ENCODE peak calls at places on chromosomes 12 and 14, in seven cellular contexts. V is K562, Y is HCT116, W is SK-N-SH, X is GM12878, U is HepG2, H is H1. J is an unnamed sample.

GRCh38 chr12:65339161-65339560 is 60.7 kb downstream of the MSRB3 start:
- DNase-seq in V (no peak), H (no peak), X (no peak), U (no peak), W (no peak), Y (no peak), J (peak)

GRCh38 chr12:62469704-62470103 is 3.1 kb downstream of the MON2 start:
- DNase-seq in Y (no peak), V (no peak), H (no peak), U (no peak), W (no peak), X (no peak), J (no peak)

GRCh38 chr14:59500732-59501131 is 16.4 kb downstream of the JKAMP start:
- DNase-seq in W (no peak), H (no peak), U (no peak), X (no peak), Y (no peak), V (no peak), J (no peak)

GRCh38 chr14:26846388-26846787 is 248.6 kb upstream of the NOVA1 start:
- DNase-seq in H (no peak), W (no peak), V (peak), Y (no peak), X (no peak), U (no peak), J (no peak)

GRCh38 chr12:81329088-81329487 is 251.2 kb downstream of the ACSS3 start:
- DNase-seq in Y (no peak), H (peak), V (no peak), X (no peak), U (peak), W (no peak), J (peak)

GRCh38 chr12:70936414-70936813 is 15.9 kb upstream of the PTPRR start:
- DNase-seq in X (no peak), U (no peak), W (no peak), Y (no peak), H (no peak), V (no peak), J (no peak)

GRCh38 chr14:37597538-37598084 is 2.2 kb downstream of the TTC6 start:
- DNase-seq in W (no peak), X (no peak), V (no peak), Y (no peak), U (no peak), H (peak), J (peak)

GRCh38 chr14:104319489-104320241 is 181.3 kb downstream of the KIF26A start:
- DNase-seq in Y (no peak), U (no peak), X (no peak), W (no peak), H (peak), V (no peak), J (no peak)

GRCh38 chr12:130097798-130098255 is 64.4 kb upstream of the FZD10 start:
- DNase-seq in Y (no peak), H (no peak), W (no peak), X (no peak), V (peak), U (no peak), J (no peak)

GRCh38 chr12:39443704-39444234 is 849 bp upstream of the KIF21A start:
- DNase-seq in W (no peak), X (no peak), H (no peak), V (no peak), Y (no peak), U (peak), J (no peak)

GRCh38 chr14:55454264-55455151 is 14.1 kb upstream of the TBPL2 start:
- DNase-seq in V (peak), X (no peak), Y (peak), H (peak), W (peak), U (peak), J (no peak)

GRCh38 chr12:11797317-11797913 is 147.9 kb downstream of the ETV6 start:
- DNase-seq in U (peak), H (no peak), X (no peak), V (no peak), Y (no peak), W (no peak), J (no peak)

GRCh38 chr14:65179918-65180724 is 77.8 kb upstream of the MAX start:
- DNase-seq in H (no peak), U (no peak), V (no peak), X (peak), W (no peak), Y (peak), J (no peak)

GRCh38 chr12:53804429-53804828 is 52.6 kb upstream of the CISTR start:
- DNase-seq in Y (no peak), X (no peak), V (no peak), W (no peak), H (no peak), U (no peak), J (peak)

GRCh38 chr14:75258079-75258802 is 20.4 kb upstream of the FOS start:
- DNase-seq in W (no peak), Y (no peak), H (no peak), X (no peak), V (no peak), U (no peak), J (peak)

GRCh38 chr12:26278266-26278665 is 82.9 kb downstream of the SSPN start:
- DNase-seq in Y (no peak), U (no peak), H (no peak), W (no peak), V (no peak), X (no peak), J (no peak)

GRCh38 chr12:83318386-83318971 is 631.8 kb downstream of the TMTC2 start:
- DNase-seq in U (no peak), V (no peak), Y (no peak), H (no peak), X (no peak), W (no peak), J (no peak)

GRCh38 chr12:67651380-67651695 is 2.8 kb downstream of the DYRK2 start:
- DNase-seq in H (no peak), U (peak), W (peak), X (no peak), Y (no peak), V (no peak), J (peak)

GRCh38 chr12:118237908-118238307 is 102.0 kb downstream of the PEBP1 start:
- DNase-seq in V (no peak), H (no peak), U (no peak), Y (peak), X (no peak), W (no peak), J (peak)

GRCh38 chr14:34362625-34363251 is 99.3 kb downstream of the SPTSSA start:
- DNase-seq in X (no peak), U (no peak), Y (no peak), H (no peak), V (no peak), W (no peak), J (no peak)

GRCh38 chr14:104981699-104982541 is 3.7 kb upstream of the CLBA1 start:
- DNase-seq in Y (no peak), U (no peak), W (no peak), H (no peak), V (no peak), X (no peak), J (no peak)

GRCh38 chr12:131114331-131114730 is 160.6 kb downstream of the ADGRD1 start:
- DNase-seq in W (peak), V (no peak), H (no peak), Y (no peak), U (no peak), X (no peak), J (no peak)

GRCh38 chr12:6450869-6451347 is 934 bp upstream of the TAPBPL start:
- DNase-seq in W (no peak), H (no peak), U (no peak), V (no peak), X (no peak), Y (no peak), J (no peak)

GRCh38 chr14:104085032-104085888 is at the start of gene ASPG:
- DNase-seq in H (peak), V (peak), Y (no peak), X (no peak), U (no peak), W (peak), J (peak)

GRCh38 chr14:53971501-53971900 is 14.9 kb upstream of the BMP4 start:
- DNase-seq in X (no peak), V (no peak), H (no peak), Y (no peak), W (no peak), U (no peak), J (no peak)

GRCh38 chr12:87136330-87136976 is 880.3 kb upstream of the MGAT4C start:
- DNase-seq in V (no peak), W (no peak), X (no peak), Y (no peak), U (no peak), H (no peak), J (no peak)

GRCh38 chr12:27924350-27925140 is 48.0 kb downstream of the PTHLH start:
- DNase-seq in X (no peak), H (no peak), W (no peak), Y (no peak), V (no peak), U (no peak), J (no peak)

GRCh38 chr12:125280482-125281377 is 215.5 kb downstream of the AACS start:
- DNase-seq in V (peak), X (no peak), W (no peak), U (no peak), H (peak), Y (no peak), J (no peak)

GRCh38 chr14:50318031-50318626 is 6.0 kb downstream of the DMAC2L start:
- DNase-seq in X (no peak), H (no peak), V (peak), Y (peak), W (peak), U (peak), J (peak)

GRCh38 chr12:94650143-94651056 is at the start of gene TMCC3:
- DNase-seq in X (no peak), V (no peak), Y (no peak), U (no peak), H (peak), W (peak), J (peak)

GRCh38 chr14:28762949-28763313 is 3.7 kb upstream of the FOXG1 start:
- DNase-seq in X (no peak), V (no peak), U (no peak), Y (no peak), W (no peak), H (no peak), J (peak)
- TF ChIP-seq JUND in X (no peak), V (no peak), U (no peak), Y (no peak), W (no peak), H (no peak), J (no peak)

DNA sequence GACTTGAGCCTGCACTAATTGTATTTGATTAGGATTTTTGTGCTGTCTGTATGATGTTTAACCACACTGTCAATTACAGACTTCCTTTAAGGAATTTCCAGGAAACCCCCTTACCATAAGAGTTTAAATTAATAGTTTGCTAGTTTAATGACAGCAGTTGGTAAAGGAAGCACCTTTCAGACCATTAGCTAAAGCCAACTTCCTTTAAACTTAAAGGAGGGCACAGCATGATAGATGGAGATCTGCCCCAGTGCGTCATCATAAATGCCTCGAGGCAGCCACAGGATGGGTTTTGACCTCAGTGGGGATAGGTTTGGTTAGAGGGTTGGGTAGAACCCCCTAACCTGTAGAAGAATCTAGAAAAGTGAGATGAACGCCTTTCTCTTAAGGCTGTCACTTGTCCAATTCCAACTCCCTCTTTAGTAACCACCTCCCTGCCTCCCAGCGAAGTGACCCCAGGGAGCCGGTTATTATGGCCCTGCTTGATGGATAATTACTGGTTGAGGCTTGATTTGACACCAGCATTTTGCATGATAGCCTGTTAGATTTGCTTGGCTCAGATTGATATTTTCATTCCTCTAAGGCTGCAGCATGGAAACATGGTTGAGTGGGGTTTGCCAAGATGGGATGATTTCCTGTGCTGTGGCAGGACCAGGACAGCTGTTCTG is 62.6 kb downstream of the CHST11 start:
- DNase-seq in V (no peak), Y (no peak), X (no peak), U (no peak), H (no peak), W (no peak), J (no peak)
- TF ChIP-seq JUND in V (no peak), Y (no peak), X (no peak), U (no peak), H (no peak), W (no peak), J (no peak)

GRCh38 chr12:57128519-57129247 is 400 bp downstream of the LRP1 start:
- DNase-seq in X (no peak), V (no peak), W (peak), H (peak), Y (no peak), U (no peak), J (no peak)

GRCh38 chr12:57126561-57126960 is 1.7 kb upstream of the LRP1 start:
- DNase-seq in Y (no peak), U (no peak), H (no peak), X (no peak), W (no peak), V (peak), J (no peak)

GRCh38 chr12:57126061-57126460 is 2.2 kb upstream of the LRP1 start:
- DNase-seq in Y (no peak), U (no peak), W (no peak), V (no peak), H (no peak), X (no peak), J (no peak)

GRCh38 chr12:57127710-57128518 is at the start of gene LRP1:
- DNase-seq in Y (peak), H (peak), U (peak), X (no peak), W (peak), V (peak), J (peak)

DNA sequence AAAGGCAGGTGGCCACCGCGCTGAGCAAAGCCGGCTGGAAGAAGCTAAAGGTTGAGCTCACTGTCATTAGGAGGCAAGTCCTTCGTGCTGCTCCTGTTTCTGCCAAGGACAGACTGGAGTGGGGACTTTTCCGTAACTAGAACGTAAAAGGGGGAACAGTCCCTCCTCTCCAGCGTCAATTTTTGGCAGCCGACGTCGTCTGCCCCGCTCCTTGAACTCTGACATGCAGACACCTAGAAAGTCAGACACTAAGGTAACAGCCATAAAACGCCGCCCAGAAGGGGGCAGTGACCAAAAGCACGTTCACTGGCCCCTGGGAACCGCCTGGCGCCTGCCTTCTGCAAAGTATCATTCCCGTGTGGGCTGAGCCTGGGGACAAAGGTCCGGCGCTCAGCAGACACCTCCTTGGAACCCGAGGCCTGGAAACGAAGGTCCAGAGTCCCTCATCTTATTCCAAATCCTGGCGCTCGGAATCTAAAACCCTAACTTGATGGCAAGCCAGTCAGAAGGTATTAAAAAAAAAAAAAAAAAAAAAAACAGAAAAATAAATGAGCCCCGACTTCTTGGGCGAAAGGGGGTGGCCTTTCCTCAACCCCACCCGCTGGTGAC is 1.1 kb upstream of the LRP1 start:
- DNase-seq in Y (peak), W (peak), U (peak), H (peak), X (no peak), V (peak), J (peak)
- TF ChIP-seq JUND in Y (no peak), W (no peak), U (no peak), H (no peak), X (no peak), V (peak), J (no peak)

GRCh38 chr12:14537088-14537487 is 30.6 kb downstream of the PLBD1 start:
- DNase-seq in W (no peak), H (no peak), U (no peak), Y (no peak), V (no peak), X (no peak), J (no peak)

DNA sequence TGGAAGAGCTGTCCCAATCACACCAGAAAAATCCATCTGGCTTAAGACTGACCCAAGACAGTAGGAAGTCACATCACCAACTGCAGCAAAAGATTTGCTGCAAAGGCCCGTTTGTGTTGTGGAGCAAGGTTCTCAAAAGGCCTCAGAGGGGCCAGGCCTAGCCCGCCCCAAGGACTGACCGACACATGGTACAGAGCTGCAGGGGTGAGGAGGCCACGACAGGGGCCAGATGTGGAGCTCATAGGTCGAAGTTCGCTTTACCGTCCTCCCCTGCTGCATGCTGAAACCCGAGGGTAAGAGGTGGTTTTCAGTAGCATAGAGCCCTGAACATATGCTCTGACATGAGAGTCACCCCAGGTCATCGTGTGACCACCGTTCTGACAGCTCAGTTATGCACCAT is 35.5 kb downstream of the PLBD1 start:
- DNase-seq in W (no peak), H (no peak), X (no peak), U (no peak), V (no peak), Y (no peak), J (no peak)
- TF ChIP-seq JUND in W (no peak), H (no peak), X (no peak), U (no peak), V (no peak), Y (no peak), J (no peak)

DNA sequence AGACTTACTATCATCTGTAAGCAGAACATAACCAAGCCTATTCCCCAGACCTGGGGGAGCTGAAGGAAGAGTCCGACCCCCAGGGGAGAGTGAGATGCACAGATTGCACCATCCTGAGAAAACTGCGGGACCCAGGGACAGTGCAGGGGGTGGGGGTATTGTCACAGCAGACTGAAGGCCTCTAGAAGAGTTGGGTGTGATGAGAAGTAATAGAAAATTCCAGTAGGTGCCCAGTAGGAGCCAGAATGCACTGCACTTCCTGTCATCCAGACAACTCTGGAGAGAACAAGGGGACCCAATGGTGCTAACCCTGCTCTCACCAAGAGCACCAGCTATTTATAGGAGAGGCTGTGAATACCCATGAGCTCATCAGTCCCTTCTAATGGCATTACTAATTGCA is 190.1 kb downstream of the BCL11B start:
- DNase-seq in V (no peak), Y (no peak), X (no peak), U (no peak), H (peak), W (no peak), J (no peak)
- TF ChIP-seq JUND in V (no peak), Y (no peak), X (no peak), U (no peak), H (no peak), W (no peak), J (no peak)

DNA sequence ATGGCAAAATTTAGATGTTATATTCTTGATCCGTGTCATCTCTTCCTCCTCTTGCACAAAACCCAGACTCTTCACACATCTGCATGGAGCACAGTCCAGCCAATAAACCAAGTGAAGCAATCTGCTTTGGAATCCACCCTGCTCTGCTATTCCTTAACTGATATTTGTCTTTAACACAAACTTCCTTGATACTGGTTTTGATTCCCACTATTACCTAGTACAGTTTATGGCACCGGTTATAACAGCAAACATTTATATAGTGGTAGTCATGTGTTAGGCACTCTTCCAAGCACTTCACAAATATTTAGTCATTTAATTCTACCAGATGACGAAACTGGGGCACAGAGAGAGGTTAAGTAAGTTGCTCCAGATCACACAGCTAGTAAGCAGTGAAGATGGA is 12.5 kb downstream of the STYK1 start:
- DNase-seq in U (no peak), X (no peak), H (no peak), V (no peak), W (no peak), Y (no peak), J (no peak)
- TF ChIP-seq JUND in U (no peak), X (no peak), H (no peak), V (no peak), W (no peak), Y (no peak), J (no peak)

GRCh38 chr12:3141339-3142321 is 64.5 kb downstream of the TSPAN9 start:
- DNase-seq in V (no peak), W (no peak), U (no peak), X (no peak), H (peak), Y (no peak), J (peak)
- TF ChIP-seq JUND in V (no peak), W (no peak), U (no peak), X (no peak), H (no peak), Y (no peak), J (no peak)

DNA sequence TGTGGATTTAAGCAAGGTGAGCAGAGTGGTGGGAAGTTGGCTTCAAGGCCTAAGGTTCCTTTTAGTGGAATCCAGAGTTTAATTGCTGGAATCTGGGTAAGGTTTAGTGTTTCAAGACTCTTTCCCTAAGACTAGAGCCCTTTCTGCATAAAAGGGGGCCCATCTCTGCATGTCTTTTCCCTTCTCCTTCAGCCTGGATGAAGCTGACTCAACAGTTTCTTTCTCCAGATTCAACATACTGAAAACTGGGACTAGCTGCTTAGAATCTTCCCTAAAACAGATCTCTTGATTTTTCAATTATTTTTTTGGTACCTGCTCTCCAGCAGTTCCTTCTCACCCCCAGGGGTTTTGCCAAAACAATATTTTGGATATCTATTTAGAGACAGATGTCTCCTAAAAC is 34.0 kb downstream of the SLC4A8 start:
- DNase-seq in Y (no peak), H (no peak), X (no peak), W (no peak), U (no peak), V (no peak), J (no peak)
- TF ChIP-seq JUND in Y (no peak), H (no peak), X (no peak), W (no peak), U (no peak), V (no peak), J (no peak)